ENCODE peak calls at places on chromosomes 12 and 14, in seven cellular contexts. T, S, F, N, O, L and Q are unnamed samples.
A peak's percentile ranks its signal among the peaks of the same experiment; 100 is the strongest.

GRCh38 chr12:113066806-113067400 is 10.4 kb downstream of the DTX1 start:
- DNase-seq in T (no peak), S (no peak), F (no peak), N (peak; percentile 50), O (no peak), L (no peak), Q (no peak)

GRCh38 chr14:76250345-76250744 is 98.6 kb downstream of the GPATCH2L start:
- DNase-seq in T (no peak), S (no peak), F (no peak), N (no peak), O (no peak), L (no peak), Q (no peak)

GRCh38 chr12:27366621-27367020 is 34.0 kb downstream of the BMAL2 start:
- DNase-seq in T (no peak), S (no peak), F (peak; percentile 24), N (no peak), O (no peak), L (no peak), Q (no peak)

GRCh38 chr14:24369907-24370687 is 2.1 kb downstream of the NFATC4 start:
- DNase-seq in T (no peak), S (no peak), F (no peak), N (no peak), O (no peak), L (no peak), Q (no peak)

GRCh38 chr12:39620664-39621658 is 1.4 kb upstream of the ABCD2 start:
- DNase-seq in T (no peak), S (peak; percentile 1), F (peak; percentile 5), N (no peak), O (peak; percentile 10), L (peak; percentile 45), Q (peak; percentile 14)

GRCh38 chr12:39431797-39432196 is 11.1 kb downstream of the KIF21A start:
- DNase-seq in T (no peak), S (no peak), F (no peak), N (no peak), O (no peak), L (no peak), Q (no peak)

GRCh38 chr12:124015791-124016510 is 42.9 kb downstream of the ZNF664 start:
- DNase-seq in T (no peak), S (no peak), F (no peak), N (no peak), O (no peak), L (no peak), Q (no peak)

GRCh38 chr12:108618079-108618952 is 15.4 kb downstream of the SELPLG start:
- DNase-seq in T (peak; percentile 91), S (peak; percentile 90), F (peak; percentile 91), N (peak; percentile 78), O (peak; percentile 90), L (peak; percentile 75), Q (peak; percentile 87)

GRCh38 chr12:42469355-42470006 is 120.1 kb downstream of the PRICKLE1 start:
- DNase-seq in T (no peak), S (no peak), F (no peak), N (no peak), O (no peak), L (peak; percentile 58), Q (no peak)

GRCh38 chr12:129467749-129468148 is 436.1 kb downstream of the TMEM132D start:
- DNase-seq in T (no peak), S (no peak), F (no peak), N (no peak), O (no peak), L (no peak), Q (no peak)

GRCh38 chr14:55752580-55753365 is 172.8 kb downstream of the KTN1 start:
- DNase-seq in T (no peak), S (peak; percentile 66), F (peak; percentile 70), N (no peak), O (peak; percentile 78), L (no peak), Q (peak; percentile 81)

GRCh38 chr12:25072901-25073645 is 121.9 kb downstream of the DNAI7 start:
- DNase-seq in T (no peak), S (no peak), F (no peak), N (no peak), O (no peak), L (no peak), Q (no peak)

GRCh38 chr14:69500736-69501135 is 16.2 kb downstream of the PLEKHD1 start:
- DNase-seq in T (no peak), S (no peak), F (no peak), N (no peak), O (no peak), L (no peak), Q (no peak)

GRCh38 chr14:68144051-68144681 is 324.6 kb downstream of the RAD51B start:
- DNase-seq in T (peak; percentile 81), S (peak; percentile 79), F (no peak), N (no peak), O (peak; percentile 81), L (no peak), Q (peak; percentile 93)

GRCh38 chr12:71688961-71689570 is 3.2 kb downstream of the TMEM19 start:
- DNase-seq in T (no peak), S (no peak), F (no peak), N (no peak), O (no peak), L (no peak), Q (no peak)

GRCh38 chr12:57491393-57492280 is 3.8 kb downstream of the MARS1 start:
- DNase-seq in T (no peak), S (no peak), F (no peak), N (no peak), O (no peak), L (no peak), Q (no peak)

GRCh38 chr14:41285193-41285748 is 321.4 kb upstream of the LRFN5 start:
- DNase-seq in T (no peak), S (peak; percentile 25), F (peak; percentile 17), N (no peak), O (peak; percentile 55), L (no peak), Q (peak; percentile 79)

DNA sequence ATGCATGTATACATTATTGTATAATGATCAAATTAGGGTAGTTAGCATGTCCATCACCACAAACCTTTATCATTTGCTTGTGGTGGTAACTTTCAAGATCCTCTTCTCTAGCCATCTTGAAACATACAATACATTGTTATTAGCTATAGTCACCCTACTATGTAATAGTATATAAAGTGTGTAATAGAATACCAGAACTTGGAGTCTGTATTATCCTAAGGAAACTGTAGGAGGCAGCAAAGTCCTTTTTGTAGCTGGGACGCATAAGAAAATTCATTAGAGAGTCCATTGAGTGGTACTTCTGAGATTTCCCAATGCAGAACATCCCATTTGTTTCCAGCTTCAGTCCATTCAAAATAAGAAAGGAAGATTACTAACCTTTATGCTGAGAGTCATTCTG is 325.9 kb upstream of the LRFN5 start:
- DNase-seq in T (no peak), S (peak; percentile 1), F (peak; percentile 22), N (no peak), O (peak; percentile 48), L (no peak), Q (peak; percentile 69)
- TF ChIP-seq CTCF in T (no peak), S (peak; percentile 25), F (no peak), N (peak; percentile 15), O (peak; percentile 49), L (no peak), Q (peak; percentile 59)

DNA sequence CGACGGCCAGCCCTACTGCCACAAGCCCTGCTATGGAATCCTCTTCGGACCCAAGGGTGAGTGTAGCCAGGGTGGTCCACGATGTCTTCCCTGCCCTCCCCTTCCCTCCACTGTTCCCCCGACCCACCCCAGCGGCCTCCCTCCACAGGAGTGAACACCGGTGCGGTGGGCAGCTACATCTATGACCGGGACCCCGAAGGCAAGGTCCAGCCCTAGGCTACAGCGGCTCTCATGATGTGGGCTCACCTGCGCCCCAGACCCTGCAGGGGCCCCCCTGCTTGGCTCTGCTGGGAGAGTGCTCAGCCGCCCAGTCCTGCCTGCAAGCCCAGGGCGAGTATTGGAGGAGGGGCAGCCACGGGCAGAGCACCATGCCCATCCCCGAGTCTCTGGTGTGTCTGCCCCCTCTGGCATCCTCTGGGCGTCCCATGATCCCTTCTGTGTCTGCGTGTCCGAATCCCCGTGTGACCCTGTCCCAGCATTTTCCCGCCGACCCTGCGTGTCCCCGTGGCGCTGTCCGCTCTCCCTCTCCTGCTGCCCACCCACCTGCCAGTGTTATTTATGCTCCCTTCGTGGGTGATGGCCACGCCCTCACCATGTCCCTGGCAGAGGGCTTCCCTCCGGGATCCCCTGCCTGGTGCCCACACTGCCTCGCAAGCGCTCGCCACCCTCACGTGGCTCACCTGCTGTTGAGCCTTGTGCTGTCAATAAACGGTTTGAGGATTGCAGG is 5.0 kb downstream of the CRIP2 start:
- DNase-seq in T (no peak), S (no peak), F (no peak), N (no peak), O (no peak), L (no peak), Q (no peak)
- H3K4me3 ChIP-seq in T (no peak overlapping the region), S (no peak overlapping the region), F (no peak overlapping the region), N (no peak overlapping the region), O (no peak overlapping the region), L (no peak overlapping the region), Q (no peak overlapping the region)

GRCh38 chr12:17278946-17279345 is 673.0 kb upstream of the LMO3 start:
- DNase-seq in T (no peak), S (no peak), F (no peak), N (no peak), O (no peak), L (no peak), Q (no peak)
- TF ChIP-seq CTCF in T (no peak), S (no peak), F (no peak), N (peak; percentile 29), O (no peak), L (no peak), Q (no peak)

GRCh38 chr12:121793836-121794531 is 496 bp upstream of the RHOF start:
- DNase-seq in T (peak; percentile 94), S (peak; percentile 91), F (peak; percentile 92), N (peak; percentile 94), O (peak; percentile 94), L (peak; percentile 91), Q (peak; percentile 90)

GRCh38 chr12:121794532-121795028 is 1.1 kb upstream of the RHOF start:
- DNase-seq in T (no peak), S (no peak), F (no peak), N (peak; percentile 54), O (no peak), L (no peak), Q (no peak)

GRCh38 chr12:121793501-121793835 is at the start of gene RHOF:
- DNase-seq in T (no peak), S (no peak), F (no peak), N (peak; percentile 76), O (no peak), L (peak; percentile 78), Q (no peak)

GRCh38 chr12:121796855-121797751 is 3.6 kb upstream of the RHOF start:
- DNase-seq in T (peak; percentile 95), S (peak; percentile 93), F (peak; percentile 87), N (peak; percentile 99), O (peak; percentile 89), L (no peak), Q (peak; percentile 80)

GRCh38 chr12:121795029-121795977 is 1.8 kb upstream of the RHOF start:
- DNase-seq in T (peak; percentile 94), S (peak; percentile 89), F (peak; percentile 90), N (peak; percentile 84), O (peak; percentile 89), L (peak; percentile 92), Q (peak; percentile 89)
- H3K4me3 ChIP-seq in T (peak overlapping the region; percentile 61), S (peak overlapping the region; percentile 16), F (no peak overlapping the region), N (peak overlapping the region; percentile 57), O (no peak overlapping the region), L (peak overlapping the region; percentile 77), Q (no peak overlapping the region)

GRCh38 chr12:54431911-54432814 is 13.1 kb upstream of the ITGA5 start:
- DNase-seq in T (peak; percentile 86), S (peak; percentile 89), F (peak; percentile 92), N (peak; percentile 89), O (peak; percentile 90), L (no peak), Q (peak; percentile 86)
- TF ChIP-seq CTCF in T (no peak), S (no peak), F (peak; percentile 12), N (no peak), O (no peak), L (no peak), Q (no peak)

GRCh38 chr12:2690348-2691000 is 104.3 kb upstream of the FKBP4 start:
- DNase-seq in T (no peak), S (no peak), F (no peak), N (no peak), O (no peak), L (no peak), Q (no peak)
- H3K4me3 ChIP-seq in T (peak overlapping the region; percentile 56), S (no peak overlapping the region), F (no peak overlapping the region), N (peak overlapping the region; percentile 42), O (peak overlapping the region; percentile 15), L (peak overlapping the region; percentile 52), Q (no peak overlapping the region)